ENCODE peak calls at places on chromosomes 3 and 15, in eight cellular contexts. N is left ventricle myocardium inferior, R is H7, J is body of pancreas, Y is aorta, S is heart right ventricle, K is Panc1, V is neuronal stem cell. X is an unnamed sample.
A peak's percentile ranks its signal among the peaks of the same experiment; 100 is the strongest.

GRCh38 chr15:101256756-101257155 is 4.9 kb upstream of the CHSY1 start:
- DNase-seq in J (no peak), V (no peak), K (no peak), N (no peak), Y (no peak), R (no peak), S (no peak), X (no peak)

GRCh38 chr3:108131795-108132134 is 40.9 kb upstream of the CD47 start:
- DNase-seq in V (no peak), Y (no peak), N (no peak), K (no peak), R (no peak), S (no peak), J (no peak), X (no peak)

GRCh38 chr3:72848703-72849081 is 447 bp upstream of the SHQ1 start:
- DNase-seq in N (no peak), K (no peak), Y (no peak), S (peak; percentile 6), R (peak; percentile 19), J (no peak), V (no peak), X (no peak)

GRCh38 chr3:9151240-9151639 is 98.2 kb downstream of the SRGAP3 start:
- DNase-seq in N (no peak), Y (no peak), J (no peak), R (no peak), K (no peak), V (no peak), S (no peak), X (no peak)

GRCh38 chr15:76529911-76530310 is 193.3 kb downstream of the ISL2 start:
- DNase-seq in R (no peak), S (no peak), V (no peak), N (no peak), Y (no peak), K (no peak), J (no peak), X (no peak)

GRCh38 chr3:94004301-94004910 is 24.0 kb downstream of the STX19 start:
- DNase-seq in K (peak; percentile 42), R (no peak), N (no peak), V (no peak), Y (no peak), S (no peak), J (peak; percentile 14), X (no peak)

GRCh38 chr3:22713936-22714335 is 489.2 kb upstream of the UBE2E2 start:
- DNase-seq in Y (no peak), V (no peak), K (no peak), J (peak; percentile 10), S (no peak), N (no peak), R (no peak), X (no peak)

GRCh38 chr3:4394048-4394447 is 73.0 kb downstream of the SUMF1 start:
- DNase-seq in S (no peak), N (no peak), K (no peak), V (no peak), R (no peak), J (peak; percentile 16), Y (no peak), X (no peak)

GRCh38 chr3:107369791-107370190 is 7.4 kb upstream of the CCDC54 start:
- DNase-seq in J (no peak), N (no peak), R (no peak), Y (no peak), S (no peak), K (no peak), V (no peak), X (no peak)

GRCh38 chr3:136818191-136818850 is 605 bp upstream of the SLC35G2 start:
- DNase-seq in N (peak; percentile 38), S (peak; percentile 78), K (peak; percentile 84), V (peak; percentile 5), Y (peak; percentile 77), J (peak; percentile 63), R (peak; percentile 66), X (peak; percentile 92)

GRCh38 chr3:63479661-63480035 is 172.8 kb upstream of the SNTN start:
- DNase-seq in J (no peak), V (no peak), Y (no peak), K (no peak), N (no peak), S (no peak), R (no peak), X (peak; percentile 24)

GRCh38 chr3:32487781-32488526 is 14.7 kb downstream of the CMTM6 start:
- DNase-seq in J (no peak), R (no peak), Y (no peak), V (no peak), N (no peak), S (no peak), K (no peak), X (no peak)

GRCh38 chr15:57418640-57419039 is 42.3 kb downstream of the CGNL1 start:
- DNase-seq in J (no peak), K (no peak), S (no peak), Y (no peak), V (no peak), R (no peak), N (no peak), X (no peak)

GRCh38 chr3:58161435-58162398 is 49.1 kb downstream of the DNASE1L3 start:
- DNase-seq in N (no peak), Y (peak; percentile 92), V (no peak), J (peak; percentile 73), R (no peak), K (peak; percentile 74), S (peak; percentile 60), X (peak; percentile 87)

GRCh38 chr15:60612400-60613048 is 133.6 kb upstream of the ICE2 start:
- DNase-seq in N (no peak), S (no peak), J (no peak), K (no peak), V (no peak), R (no peak), Y (no peak), X (no peak)

GRCh38 chr3:52062499-52062898 is 6.1 kb upstream of the DUSP7 start:
- DNase-seq in N (no peak), Y (peak; percentile 85), J (peak; percentile 48), R (no peak), V (no peak), K (no peak), S (no peak), X (peak; percentile 67)

GRCh38 chr3:40583691-40584090 is 58.9 kb downstream of the ZNF621 start:
- DNase-seq in J (no peak), S (no peak), Y (no peak), K (no peak), R (no peak), N (no peak), V (no peak), X (peak; percentile 27)

GRCh38 chr3:88732211-88732610 is 375.2 kb upstream of the EPHA3 start:
- DNase-seq in J (no peak), S (no peak), N (no peak), Y (no peak), V (no peak), K (no peak), R (no peak), X (no peak)

GRCh38 chr15:56824174-56824573 is 90.9 kb upstream of the ZNF280D start:
- DNase-seq in R (no peak), S (no peak), K (no peak), V (no peak), Y (no peak), N (no peak), J (no peak), X (no peak)

GRCh38 chr15:90780916-90781315 is 63.8 kb downstream of the BLM start:
- DNase-seq in J (peak; percentile 8), V (no peak), K (no peak), S (no peak), R (no peak), Y (no peak), N (no peak), X (no peak)

GRCh38 chr3:50205719-50206276 is 727 bp downstream of the SLC38A3 start:
- DNase-seq in K (no peak), R (peak; percentile 95), J (peak; percentile 91), Y (no peak), S (no peak), N (peak; percentile 57), V (no peak), X (no peak)

GRCh38 chr3:142861926-142862325 is 27.0 kb downstream of the PCOLCE2 start:
- DNase-seq in N (no peak), S (no peak), J (no peak), Y (no peak), K (no peak), R (no peak), V (no peak), X (no peak)

GRCh38 chr15:65355173-65355982 is 22.4 kb downstream of the IGDCC3 start:
- DNase-seq in Y (peak; percentile 73), R (peak; percentile 93), J (no peak), N (no peak), K (no peak), V (peak; percentile 92), S (no peak), X (no peak)

GRCh38 chr15:65132841-65133549 is 613 bp downstream of the PDCD7 start:
- DNase-seq in Y (peak; percentile 79), S (no peak), R (peak; percentile 87), N (peak; percentile 21), J (peak; percentile 42), K (no peak), V (peak; percentile 35), X (peak; percentile 35)

GRCh38 chr3:58609990-58610389 is 32.8 kb upstream of the FAM107A start:
- DNase-seq in V (no peak), N (no peak), R (no peak), Y (no peak), K (no peak), S (no peak), J (peak; percentile 19), X (no peak)

GRCh38 chr15:40238481-40238926 is 359 bp upstream of the PAK6 start:
- DNase-seq in R (peak; percentile 78), J (no peak), Y (no peak), K (no peak), V (no peak), N (no peak), S (no peak), X (no peak)
- H3K4me3 ChIP-seq in R (peak overlapping the region; percentile 34), J (no peak overlapping the region), Y (no peak overlapping the region), K (peak overlapping the region; percentile 38), V (peak overlapping the region; percentile 41), N (peak overlapping the region; percentile 57), S (peak overlapping the region; percentile 27), X (no peak overlapping the region)

GRCh38 chr15:66401130-66402021 is 14.7 kb downstream of the MAP2K1 start:
- DNase-seq in N (no peak), S (no peak), K (no peak), J (no peak), Y (no peak), V (no peak), R (peak; percentile 40), X (no peak)
- H3K4me3 ChIP-seq in N (no peak overlapping the region), S (no peak overlapping the region), K (no peak overlapping the region), J (no peak overlapping the region), Y (no peak overlapping the region), V (no peak overlapping the region), R (no peak overlapping the region), X (no peak overlapping the region)

DNA sequence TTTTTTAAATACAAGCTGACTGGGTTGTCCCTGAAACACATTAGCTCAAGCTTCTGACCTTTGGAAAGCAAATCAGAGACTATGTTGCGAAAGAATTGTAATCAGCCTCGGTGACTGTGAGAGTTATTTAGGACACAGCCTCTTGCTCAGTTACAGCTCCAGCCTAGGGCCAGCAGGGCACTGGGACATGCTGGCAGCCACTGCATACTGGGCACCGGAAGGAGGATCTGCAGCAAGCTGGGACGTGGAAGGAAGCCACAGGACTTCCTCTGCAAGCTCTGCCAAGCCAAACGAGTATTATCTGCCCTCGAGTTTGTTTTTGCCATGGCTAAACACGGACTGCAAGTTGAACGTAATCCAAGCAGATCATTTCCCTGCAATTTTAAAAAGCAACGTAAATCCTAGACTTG is 24.4 kb upstream of the COPG1 start:
- DNase-seq in K (peak; percentile 67), Y (peak; percentile 81), N (peak; percentile 86), J (peak; percentile 94), V (no peak), S (peak; percentile 87), R (no peak), X (peak; percentile 98)
- H3K4me3 ChIP-seq in K (peak overlapping the region; percentile 11), Y (no peak overlapping the region), N (peak overlapping the region; percentile 37), J (no peak overlapping the region), V (no peak overlapping the region), S (peak overlapping the region; percentile 25), R (no peak overlapping the region), X (no peak overlapping the region)

GRCh38 chr3:11060500-11061251 is 68.1 kb downstream of the SLC6A1 start:
- DNase-seq in J (peak; percentile 44), N (peak; percentile 54), V (peak; percentile 78), R (peak; percentile 92), K (no peak), S (peak; percentile 51), Y (peak; percentile 90), X (peak; percentile 57)
- H3K4me3 ChIP-seq in J (no peak overlapping the region), N (peak overlapping the region; percentile 42), V (peak overlapping the region; percentile 42), R (peak overlapping the region; percentile 33), K (peak overlapping the region; percentile 43), S (peak overlapping the region; percentile 41), Y (no peak overlapping the region), X (no peak overlapping the region)

X was measured in adrenal gland.